ENCODE peak calls at places on chromosomes 1 and 21, in ten cellular contexts. P is endothelial cell of umbilical vein, I is GM12878, K is PC-9, W is MM.1S, M is SK-N-SH, F is HepG2, H is fibroblast of lung, L is IMR-90, X is A549. E is an unnamed sample.

GRCh38 chr1:185045793-185046441 is 559 bp downstream of the RNF2 start:
- DNase-seq in P (peak), I (no peak), K (peak), W (peak), M (peak), F (no peak), H (peak), L (peak), X (peak), E (peak)

GRCh38 chr1:183101841-183102276 is 78.6 kb downstream of the LAMC1 start:
- DNase-seq in P (no peak), I (no peak), K (no peak), W (no peak), M (no peak), F (no peak), H (no peak), L (no peak), X (no peak), E (peak)

GRCh38 chr1:71706030-71706671 is 576.2 kb downstream of the NEGR1 start:
- DNase-seq in P (no peak), I (no peak), K (no peak), W (peak), M (peak), F (no peak), H (peak), L (peak), X (no peak), E (no peak)

GRCh38 chr1:63703661-63704060 is 70.2 kb upstream of the ROR1 start:
- DNase-seq in P (no peak), I (no peak), K (no peak), W (no peak), M (peak), F (no peak), H (no peak), L (no peak), X (no peak), E (no peak)

GRCh38 chr1:159923203-159924024 is 1.9 kb downstream of the TAGLN2 start:
- DNase-seq in P (peak), I (peak), K (peak), W (peak), M (no peak), F (peak), H (peak), L (peak), X (peak), E (peak)

GRCh38 chr1:246875041-246876026 is 56.4 kb downstream of the AHCTF1 start:
- DNase-seq in P (no peak), I (peak), K (no peak), W (no peak), M (no peak), F (no peak), H (peak), L (peak), X (no peak), E (no peak)

GRCh38 chr1:221696045-221696444 is 45.8 kb downstream of the DUSP10 start:
- DNase-seq in P (no peak), I (no peak), K (no peak), W (no peak), M (no peak), F (no peak), H (no peak), L (peak), X (no peak), E (no peak)

GRCh38 chr1:12085643-12086260 is 22.6 kb downstream of the TNFRSF8 start:
- DNase-seq in P (no peak), I (no peak), K (no peak), W (no peak), M (no peak), F (no peak), H (no peak), L (no peak), X (no peak), E (no peak)

GRCh38 chr1:32766328-32766972 is 50.7 kb downstream of the YARS1 start:
- DNase-seq in P (no peak), I (no peak), K (no peak), W (no peak), M (no peak), F (no peak), H (no peak), L (no peak), X (no peak), E (no peak)

GRCh38 chr1:154847891-154848290 is 22.2 kb downstream of the KCNN3 start:
- DNase-seq in P (no peak), I (no peak), K (no peak), W (no peak), M (peak), F (no peak), H (no peak), L (no peak), X (no peak), E (no peak)

GRCh38 chr1:200912737-200913407 is 18.2 kb downstream of the INAVA start:
- DNase-seq in P (no peak), I (no peak), K (no peak), W (no peak), M (no peak), F (no peak), H (no peak), L (no peak), X (no peak), E (no peak)

GRCh38 chr1:48940354-48940753 is 163.7 kb upstream of the BEND5 start:
- DNase-seq in P (no peak), I (no peak), K (no peak), W (no peak), M (no peak), F (no peak), H (no peak), L (no peak), X (no peak), E (no peak)

GRCh38 chr1:198929111-198929604 is 290.3 kb downstream of the PTPRC start:
- DNase-seq in P (no peak), I (no peak), K (no peak), W (peak), M (no peak), F (no peak), H (no peak), L (no peak), X (no peak), E (no peak)

GRCh38 chr1:160309183-160309535 is 24.2 kb upstream of the PEX19 start:
- DNase-seq in P (no peak), I (no peak), K (no peak), W (no peak), M (no peak), F (no peak), H (peak), L (peak), X (no peak), E (no peak)

GRCh38 chr21:21174676-21175075 is 176.5 kb downstream of the NCAM2 start:
- DNase-seq in P (no peak), I (no peak), K (no peak), W (no peak), M (no peak), F (no peak), H (no peak), L (no peak), X (no peak), E (no peak)

GRCh38 chr1:206589206-206589605 is 23.1 kb downstream of the EIF2D start:
- DNase-seq in P (peak), I (no peak), K (no peak), W (no peak), M (no peak), F (no peak), H (peak), L (peak), X (no peak), E (no peak)

GRCh38 chr1:243732627-243733026 is 117.4 kb downstream of the AKT3 start:
- DNase-seq in P (no peak), I (no peak), K (no peak), W (no peak), M (no peak), F (no peak), H (no peak), L (no peak), X (no peak), E (no peak)

GRCh38 chr1:23751050-23751814 is 8.0 kb downstream of the ELOA start:
- DNase-seq in P (peak), I (no peak), K (peak), W (peak), M (peak), F (peak), H (peak), L (peak), X (peak), E (peak)

GRCh38 chr1:230077011-230077410 is 10.0 kb downstream of the GALNT2 start:
- DNase-seq in P (no peak), I (no peak), K (no peak), W (no peak), M (no peak), F (no peak), H (no peak), L (no peak), X (no peak), E (no peak)

GRCh38 chr21:23874271-23874670 is 1733.0 kb downstream of the MRPL39 start:
- DNase-seq in P (no peak), I (no peak), K (no peak), W (no peak), M (no peak), F (no peak), H (no peak), L (no peak), X (no peak), E (no peak)

GRCh38 chr1:112870887-112871646 is 84.9 kb downstream of the SLC16A1 start:
- DNase-seq in P (no peak), I (no peak), K (no peak), W (no peak), M (no peak), F (no peak), H (no peak), L (no peak), X (no peak), E (no peak)

GRCh38 chr1:37147397-37147831 is 113.1 kb upstream of the GRIK3 start:
- DNase-seq in P (no peak), I (no peak), K (no peak), W (no peak), M (no peak), F (no peak), H (no peak), L (no peak), X (no peak), E (no peak)

GRCh38 chr1:10078494-10078893 is 45.7 kb downstream of the UBE4B start:
- DNase-seq in P (no peak), I (no peak), K (no peak), W (no peak), M (no peak), F (no peak), H (no peak), L (no peak), X (no peak), E (no peak)

GRCh38 chr1:22860883-22861385 is 111.7 kb downstream of the LACTBL1 start:
- DNase-seq in P (no peak), I (no peak), K (no peak), W (no peak), M (no peak), F (no peak), H (no peak), L (no peak), X (no peak), E (no peak)

GRCh38 chr1:84141177-84142003 is 2.7 kb upstream of the PRKACB start:
- DNase-seq in P (peak), I (no peak), K (no peak), W (peak), M (no peak), F (no peak), H (peak), L (peak), X (no peak), E (peak)

GRCh38 chr1:109216662-109217061 is 2.9 kb downstream of the SARS1 start:
- DNase-seq in P (no peak), I (no peak), K (no peak), W (no peak), M (no peak), F (no peak), H (no peak), L (no peak), X (no peak), E (no peak)

GRCh38 chr1:55245781-55246180 is 30.6 kb upstream of the USP24 start:
- DNase-seq in P (no peak), I (no peak), K (peak), W (no peak), M (no peak), F (no peak), H (no peak), L (no peak), X (no peak), E (no peak)

GRCh38 chr1:175146535-175147213 is 45.9 kb downstream of the KIAA0040 start:
- DNase-seq in P (peak), I (no peak), K (peak), W (peak), M (peak), F (peak), H (peak), L (peak), X (peak), E (peak)
- H3K4me2 ChIP-seq in P (no peak), I (no peak), K (peak), W (peak), M (peak), F (peak), H (no peak), L (no peak), X (peak), E (no peak)

GRCh38 chr1:86773331-86774288 is 69.2 kb downstream of the SH3GLB1 start:
- DNase-seq in P (peak), I (no peak), K (no peak), W (no peak), M (no peak), F (peak), H (no peak), L (peak), X (no peak), E (peak)

GRCh38 chr1:86776108-86776507 is 71.7 kb downstream of the SH3GLB1 start:
- DNase-seq in P (no peak), I (no peak), K (no peak), W (no peak), M (no peak), F (no peak), H (peak), L (no peak), X (no peak), E (no peak)

GRCh38 chr1:86778510-86779218 is 74.3 kb downstream of the SH3GLB1 start:
- DNase-seq in P (peak), I (no peak), K (no peak), W (no peak), M (no peak), F (no peak), H (peak), L (peak), X (no peak), E (no peak)

GRCh38 chr1:86774305-86775304 is 70.2 kb downstream of the SH3GLB1 start:
- DNase-seq in P (peak), I (peak), K (peak), W (peak), M (no peak), F (peak), H (peak), L (peak), X (peak), E (peak)

DNA sequence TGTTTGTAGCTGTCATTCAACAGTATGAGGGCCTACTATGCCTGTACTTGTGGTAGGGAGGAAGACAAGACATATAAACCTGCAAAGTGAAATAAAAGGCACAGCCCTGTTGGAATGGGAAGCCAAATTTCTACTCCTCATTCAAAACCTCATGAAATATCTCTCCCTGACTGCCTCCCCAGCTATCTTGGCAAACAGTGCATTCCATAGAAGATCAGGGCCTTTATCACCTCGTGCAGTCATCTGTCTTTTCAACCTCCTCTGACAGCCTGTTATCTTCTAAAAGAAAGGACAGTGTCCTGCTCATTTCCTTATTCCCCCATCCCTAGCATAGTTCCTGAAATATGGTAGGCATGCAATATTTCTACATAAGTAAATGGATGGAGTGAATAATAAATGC is 71.0 kb downstream of the SH3GLB1 start:
- DNase-seq in P (no peak), I (no peak), K (no peak), W (no peak), M (no peak), F (peak), H (no peak), L (no peak), X (no peak), E (no peak)
- H3K4me2 ChIP-seq in P (peak), I (no peak), K (peak), W (no peak), M (no peak), F (peak), H (no peak), L (peak), X (peak), E (peak)

GRCh38 chr21:26743524-26743923 is 101.7 kb downstream of the ADAMTS1 start:
- DNase-seq in P (no peak), I (no peak), K (no peak), W (no peak), M (peak), F (no peak), H (no peak), L (no peak), X (no peak), E (no peak)

GRCh38 chr21:26748066-26748465 is 97.1 kb downstream of the ADAMTS1 start:
- DNase-seq in P (no peak), I (no peak), K (no peak), W (no peak), M (no peak), F (no peak), H (no peak), L (no peak), X (no peak), E (no peak)

GRCh38 chr21:26751305-26751704 is 93.9 kb downstream of the ADAMTS1 start:
- DNase-seq in P (no peak), I (no peak), K (no peak), W (no peak), M (no peak), F (no peak), H (no peak), L (no peak), X (no peak), E (no peak)

GRCh38 chr21:26752849-26753248 is 92.4 kb downstream of the ADAMTS1 start:
- DNase-seq in P (no peak), I (no peak), K (no peak), W (no peak), M (no peak), F (no peak), H (no peak), L (no peak), X (no peak), E (no peak)

DNA sequence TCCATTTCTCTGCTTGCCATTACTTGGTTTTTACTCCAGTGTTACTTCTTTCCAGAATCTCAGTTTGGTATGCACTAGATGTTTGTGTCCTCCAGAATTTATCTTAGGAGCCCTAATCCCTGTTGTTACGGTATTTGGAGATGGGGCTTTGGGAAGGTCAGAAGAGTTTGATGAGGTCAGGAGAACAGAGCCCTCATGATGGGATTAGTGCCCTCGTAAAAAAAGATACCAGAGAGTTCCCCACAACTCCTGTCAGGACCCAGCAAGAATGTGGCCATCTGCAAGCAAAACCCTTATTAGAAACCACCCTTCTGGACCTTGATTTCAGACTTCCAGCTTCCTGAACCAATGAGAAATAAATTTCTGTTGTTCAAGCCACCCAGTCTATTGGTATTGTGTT is 98.0 kb downstream of the ADAMTS1 start:
- DNase-seq in P (no peak), I (no peak), K (no peak), W (no peak), M (no peak), F (no peak), H (no peak), L (no peak), X (no peak), E (no peak)
- H3K4me2 ChIP-seq in P (no peak), I (no peak), K (no peak), W (no peak), M (no peak), F (no peak), H (no peak), L (no peak), X (no peak), E (no peak)

DNA sequence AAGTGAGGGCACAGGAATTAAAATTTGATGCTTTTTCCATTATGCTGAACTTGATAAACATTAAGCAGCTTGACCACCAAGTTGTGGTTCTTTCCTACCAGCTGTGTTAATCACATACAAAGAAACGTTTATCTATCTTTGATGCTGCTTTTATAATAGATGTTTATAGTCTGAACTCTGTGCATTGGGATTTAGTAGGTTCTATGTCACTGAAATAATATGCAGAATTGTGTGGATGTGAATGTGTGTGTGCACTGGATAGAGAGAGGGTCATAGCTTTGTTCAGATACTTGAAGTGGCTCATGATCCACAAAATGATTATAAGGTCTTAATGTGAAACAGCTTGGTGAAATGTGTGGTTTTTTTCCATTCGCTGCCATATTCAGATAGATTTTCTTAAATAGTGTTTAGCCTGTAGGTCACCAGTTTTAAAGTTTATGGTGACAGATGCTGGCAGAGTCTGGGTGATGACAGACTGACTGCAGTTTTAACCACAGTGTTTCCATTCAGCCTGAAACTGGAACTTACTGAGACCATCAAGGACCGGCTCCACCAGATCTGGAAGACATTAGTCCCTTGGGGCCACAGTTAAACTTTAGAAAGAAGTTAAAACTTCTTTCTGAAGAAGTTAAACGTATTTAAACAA is 10.2 kb downstream of the DDI2 start:
- DNase-seq in P (no peak), I (peak), K (no peak), W (peak), M (no peak), F (no peak), H (peak), L (peak), X (no peak), E (no peak)
- H3K4me2 ChIP-seq in P (no peak), I (peak), K (no peak), W (no peak), M (no peak), F (no peak), H (no peak), L (peak), X (no peak), E (no peak)

DNA sequence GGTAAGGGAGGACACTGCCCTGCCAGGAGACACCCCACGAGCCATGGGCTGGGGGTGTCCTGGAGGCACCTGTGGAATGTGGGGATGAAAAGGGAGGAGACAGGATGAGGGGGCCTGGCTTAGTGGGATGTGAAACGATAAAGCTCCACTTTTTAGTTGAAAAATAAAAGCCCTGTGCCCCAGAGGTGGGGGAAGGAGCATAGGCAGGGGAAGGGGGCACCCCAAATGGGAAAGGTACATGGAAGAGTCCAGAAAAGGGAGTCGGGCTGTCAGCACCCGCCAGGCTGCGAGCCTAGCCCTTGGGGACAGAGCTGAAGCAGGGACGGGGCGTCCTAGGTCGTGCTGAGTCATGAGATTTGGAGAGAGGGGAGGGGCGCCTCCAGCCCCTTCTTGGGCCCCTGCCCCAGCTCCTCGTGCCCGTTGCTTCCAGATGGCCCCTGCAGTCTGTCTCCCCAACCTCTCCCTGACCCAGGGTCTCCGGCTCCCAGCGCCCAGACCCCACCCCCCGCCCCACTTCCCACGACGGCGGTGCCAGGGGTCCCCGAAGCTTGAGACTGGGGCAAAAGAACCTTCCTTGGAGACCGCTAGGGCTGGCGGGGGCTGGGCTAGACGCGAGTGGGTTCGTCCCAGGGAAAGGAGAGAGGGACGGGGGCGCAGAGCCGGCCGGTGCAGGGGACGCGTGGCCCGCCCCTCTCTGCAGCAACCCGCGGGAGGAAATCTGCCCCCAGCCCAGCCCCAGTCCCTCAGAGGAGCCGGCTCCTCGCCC is 795 bp downstream of the SYT2 start:
- DNase-seq in P (no peak), I (no peak), K (no peak), W (no peak), M (peak), F (no peak), H (no peak), L (no peak), X (no peak), E (no peak)
- H3K4me2 ChIP-seq in P (no peak), I (no peak), K (no peak), W (no peak), M (peak), F (peak), H (no peak), L (peak), X (peak), E (no peak)

E was measured in OCI-LY7.